ENCODE peak calls at places on chromosome 10, in ten cellular contexts. I is transverse colon; L is esophagus squamous epithelium; H is DND-41; A is heart left ventricle; C is upper lobe of right lung; B is heart right ventricle; F is HCT116; R is CD8-positive, alpha-beta T cell; O is OCI-LY7. Q is an unnamed sample.
A peak's percentile ranks its signal among the peaks of the same experiment; 100 is the strongest.

GRCh38 chr10:33365871-33366411 is 31.5 kb upstream of the NRP1 start:
- DNase-seq in I (no peak), L (no peak), H (peak; percentile 15), A (no peak), C (no peak), B (no peak), F (peak; percentile 55), R (no peak), O (no peak), Q (no peak)

GRCh38 chr10:98713586-98713985 is 266.9 kb upstream of the HPS1 start:
- DNase-seq in I (no peak), L (no peak), H (no peak), A (no peak), C (no peak), B (no peak), F (no peak), R (no peak), O (no peak), Q (no peak)

GRCh38 chr10:131961777-131962450 is 19.8 kb downstream of the BNIP3 start:
- DNase-seq in I (no peak), L (no peak), H (no peak), A (no peak), C (peak; percentile 62), B (no peak), F (no peak), R (no peak), O (no peak), Q (no peak)

GRCh38 chr10:80487791-80488538 is 33.9 kb downstream of the TSPAN14 start:
- DNase-seq in I (peak; percentile 51), L (no peak), H (no peak), A (peak; percentile 62), C (peak; percentile 83), B (no peak), F (no peak), R (peak; percentile 62), O (no peak), Q (no peak)

GRCh38 chr10:49444349-49444748 is 48.5 kb upstream of the DRGX start:
- DNase-seq in I (no peak), L (no peak), H (no peak), A (no peak), C (no peak), B (no peak), F (no peak), R (no peak), O (no peak), Q (no peak)

GRCh38 chr10:62297857-62298256 is 29.2 kb upstream of the RTKN2 start:
- DNase-seq in I (no peak), L (no peak), H (no peak), A (no peak), C (no peak), B (no peak), F (no peak), R (no peak), O (no peak), Q (no peak)

GRCh38 chr10:95295031-95295755 is 4.4 kb upstream of the PDLIM1 start:
- DNase-seq in I (peak; percentile 79), L (peak; percentile 33), H (no peak), A (no peak), C (peak; percentile 84), B (no peak), F (no peak), R (peak; percentile 18), O (peak; percentile 98), Q (peak; percentile 45)

GRCh38 chr10:21953585-21954057 is 49.9 kb downstream of the DNAJC1 start:
- DNase-seq in I (no peak), L (no peak), H (no peak), A (no peak), C (no peak), B (no peak), F (peak; percentile 53), R (no peak), O (peak; percentile 59), Q (no peak)

GRCh38 chr10:88989824-88990527 is 622 bp upstream of the FAS start:
- DNase-seq in I (no peak), L (no peak), H (no peak), A (peak; percentile 45), C (no peak), B (no peak), F (no peak), R (no peak), O (no peak), Q (peak; percentile 56)

GRCh38 chr10:88991900-88992237 is 1.3 kb downstream of the FAS start:
- DNase-seq in I (no peak), L (no peak), H (no peak), A (no peak), C (no peak), B (no peak), F (no peak), R (no peak), O (peak; percentile 63), Q (no peak)

GRCh38 chr10:88989423-88989822 is 1.2 kb upstream of the FAS start:
- DNase-seq in I (no peak), L (no peak), H (no peak), A (no peak), C (no peak), B (no peak), F (no peak), R (no peak), O (peak; percentile 35), Q (no peak)

GRCh38 chr10:88991161-88991899 is 732 bp downstream of the FAS start:
- DNase-seq in I (peak; percentile 70), L (no peak), H (peak; percentile 68), A (peak; percentile 79), C (peak; percentile 87), B (peak; percentile 82), F (peak; percentile 35), R (peak; percentile 58), O (peak; percentile 64), Q (peak; percentile 78)

DNA sequence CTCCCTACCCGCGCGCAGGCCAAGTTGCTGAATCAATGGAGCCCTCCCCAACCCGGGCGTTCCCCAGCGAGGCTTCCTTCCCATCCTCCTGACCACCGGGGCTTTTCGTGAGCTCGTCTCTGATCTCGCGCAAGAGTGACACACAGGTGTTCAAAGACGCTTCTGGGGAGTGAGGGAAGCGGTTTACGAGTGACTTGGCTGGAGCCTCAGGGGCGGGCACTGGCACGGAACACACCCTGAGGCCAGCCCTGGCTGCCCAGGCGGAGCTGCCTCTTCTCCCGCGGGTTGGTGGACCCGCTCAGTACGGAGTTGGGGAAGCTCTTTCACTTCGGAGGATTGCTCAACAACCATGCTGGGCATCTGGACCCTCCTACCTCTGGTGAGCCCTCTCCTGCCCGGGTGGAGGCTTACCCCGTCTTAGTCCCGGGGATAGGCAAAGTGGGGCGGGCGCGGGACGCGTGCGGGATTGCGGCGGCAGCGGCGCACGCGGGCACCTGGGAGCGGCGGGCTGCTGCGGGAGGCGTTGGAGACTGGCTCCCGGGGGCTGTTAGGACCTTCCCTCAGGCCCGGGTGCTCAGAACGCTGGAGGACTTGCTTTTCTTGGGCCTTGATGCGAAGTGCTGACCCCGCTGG is at the start of gene FAS:
- DNase-seq in I (peak; percentile 86), L (peak; percentile 38), H (peak; percentile 82), A (peak; percentile 83), C (peak; percentile 91), B (peak; percentile 81), F (peak; percentile 56), R (peak; percentile 79), O (peak; percentile 82), Q (peak; percentile 68)
- H3K27ac ChIP-seq in I (peak within 1 kb of the TSS; percentile 96), L (peak within 1 kb of the TSS; percentile 92), H (peak within 1 kb of the TSS; percentile 73), A (peak within 1 kb of the TSS; percentile 96), C (peak within 1 kb of the TSS; percentile 94), B (peak within 1 kb of the TSS; percentile 97), F (peak within 1 kb of the TSS; percentile 83), R (peak within 1 kb of the TSS; percentile 52), O (peak within 1 kb of the TSS; percentile 50), Q (peak within 1 kb of the TSS; percentile 95)

DNA sequence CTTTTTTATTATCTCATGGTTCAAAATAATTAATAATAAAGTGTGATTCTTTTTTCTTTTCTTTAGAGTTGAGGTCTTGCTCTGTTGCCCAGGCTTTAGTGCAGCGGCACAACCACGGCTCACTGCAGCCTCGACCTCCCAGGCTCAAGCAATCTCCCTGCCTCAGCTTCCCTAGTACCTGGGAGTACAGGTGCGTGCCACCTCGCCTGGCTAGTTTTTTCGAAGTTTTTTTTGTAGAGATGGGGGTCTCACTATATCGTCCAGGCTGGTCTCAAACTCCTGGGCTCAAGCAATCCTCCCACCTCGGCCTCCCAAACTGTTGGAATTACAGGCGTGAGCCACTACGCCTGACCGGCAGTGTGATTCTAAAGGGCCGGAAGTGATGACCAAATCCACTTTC is 28.0 kb upstream of the MSRB2 start:
- DNase-seq in I (no peak), L (no peak), H (no peak), A (no peak), C (no peak), B (no peak), F (no peak), R (no peak), O (no peak), Q (no peak)
- TF ChIP-seq CTCF in I (no peak), L (no peak), H (no peak), A (no peak), C (no peak), B (no peak), F (no peak), R (no peak), O (no peak), Q (no peak)

DNA sequence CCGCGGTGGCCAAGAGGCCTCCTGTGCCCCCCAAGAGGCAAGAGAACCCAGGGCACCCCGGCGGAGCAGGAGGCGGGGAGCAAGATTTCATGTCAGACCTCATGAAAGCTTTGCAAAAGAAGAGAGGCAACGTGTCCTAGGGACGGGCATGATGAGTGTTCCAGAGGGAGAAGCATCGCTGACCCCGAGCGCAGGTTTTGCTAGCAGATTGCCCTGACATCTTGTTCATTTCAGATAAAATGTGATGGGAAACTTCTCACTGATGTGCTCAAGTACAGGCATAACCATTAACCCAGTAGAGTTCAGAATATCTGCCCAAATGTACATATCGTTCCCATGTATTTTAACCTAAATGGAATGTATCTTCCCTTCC is 129.2 kb downstream of the APBB1IP start:
- DNase-seq in I (no peak), L (no peak), H (no peak), A (no peak), C (no peak), B (no peak), F (no peak), R (no peak), O (no peak), Q (peak; percentile 38)
- H3K4me3 ChIP-seq in I (peak overlapping the region; percentile 14), L (peak overlapping the region; percentile 47), H (no peak overlapping the region), A (peak overlapping the region; percentile 47), C (no peak overlapping the region), B (peak overlapping the region; percentile 50), F (no peak overlapping the region), R (no peak overlapping the region), O (no peak overlapping the region), Q (peak overlapping the region; percentile 53)

DNA sequence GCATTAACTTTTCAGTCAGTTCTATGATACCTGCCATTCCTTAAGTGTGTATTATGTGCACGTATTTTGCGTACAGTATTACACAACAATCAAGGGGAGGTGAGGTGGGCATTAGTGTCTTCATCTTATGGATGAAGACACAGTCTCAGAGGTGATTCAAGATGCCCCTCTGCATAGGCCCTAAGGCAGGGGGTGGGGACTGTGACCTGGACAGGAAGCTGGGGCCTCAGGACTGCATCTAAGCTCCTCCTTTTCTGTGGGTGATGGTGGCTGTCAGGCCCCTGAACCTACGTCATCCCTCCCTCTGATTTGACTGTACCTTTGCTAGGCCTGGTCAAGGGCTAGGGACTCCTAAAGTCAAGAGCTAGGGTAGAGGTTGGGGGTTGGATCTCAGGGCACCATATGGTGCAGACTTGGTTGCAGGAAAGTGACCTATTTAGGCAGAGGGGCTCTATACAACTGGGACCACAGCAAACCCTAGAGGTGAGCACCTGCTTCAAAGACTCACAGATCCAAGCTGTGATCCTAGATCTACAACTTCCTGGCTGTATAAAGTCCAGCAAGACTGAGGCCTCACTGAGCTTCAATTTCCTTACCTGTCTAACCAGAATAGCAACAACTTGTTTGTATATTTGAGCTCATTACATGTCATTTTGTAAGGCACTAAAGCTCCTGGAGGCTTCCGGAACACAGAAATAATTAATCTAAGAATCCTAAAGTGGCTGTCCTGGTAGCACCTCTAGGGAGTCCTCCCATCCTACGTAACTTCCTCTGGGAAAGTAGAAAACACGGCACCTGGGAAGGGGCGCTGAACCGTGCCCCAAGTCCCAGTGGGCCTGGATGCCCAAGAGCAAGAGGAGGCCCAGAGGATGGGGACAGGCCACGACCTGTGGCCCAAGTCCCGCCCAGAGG is 39.1 kb downstream of the HK1 start:
- DNase-seq in I (no peak), L (no peak), H (no peak), A (no peak), C (no peak), B (no peak), F (no peak), R (no peak), O (peak; percentile 57), Q (no peak)
- H3K27ac ChIP-seq in I (peak overlapping the region; percentile 94), L (peak overlapping the region; percentile 100), H (peak overlapping the region; percentile 86), A (peak overlapping the region; percentile 94), C (peak overlapping the region; percentile 94), B (peak overlapping the region; percentile 97), F (peak overlapping the region; percentile 78), R (peak overlapping the region; percentile 89), O (peak overlapping the region; percentile 34), Q (peak overlapping the region; percentile 78)